ENCODE peak calls at places on chromosomes 3 and 15, in five cellular contexts. W, D, A, X and Z are unnamed samples.

GRCh38 chr3:81789686-81790085 is 28.2 kb upstream of the GBE1 start:
- DNase-seq in W (no peak), X (no peak), D (no peak), A (no peak), Z (no peak)

GRCh38 chr3:105497381-105497780 is 130.7 kb downstream of the ALCAM start:
- DNase-seq in A (no peak), D (no peak), X (no peak), W (no peak), Z (no peak)

GRCh38 chr15:83846847-83847246 is 192.9 kb downstream of the ADAMTSL3 start:
- DNase-seq in X (no peak), W (peak; percentile 38), D (no peak), A (peak; percentile 88), Z (no peak)

GRCh38 chr3:127658234-127658633 is 14.5 kb upstream of the ABTB1 start:
- DNase-seq in X (no peak), D (no peak), A (no peak), W (no peak), Z (no peak)

GRCh38 chr3:150764607-150765366 is 1.8 kb upstream of the SIAH2 start:
- DNase-seq in W (no peak), D (no peak), A (no peak), X (no peak), Z (no peak)

GRCh38 chr3:126525091-126525852 is 1.3 kb downstream of the CHST13 start:
- DNase-seq in W (peak; percentile 61), X (no peak), A (no peak), D (no peak), Z (no peak)

GRCh38 chr3:27721717-27722564 is at the start of gene EOMES:
- DNase-seq in W (peak; percentile 44), A (peak; percentile 56), D (peak; percentile 60), X (peak; percentile 73), Z (peak; percentile 1)

GRCh38 chr3:21752749-21753347 is 1.8 kb upstream of the ZNF385D start:
- DNase-seq in D (peak; percentile 77), X (no peak), W (peak; percentile 53), A (peak; percentile 91), Z (peak; percentile 18)

GRCh38 chr15:100131321-100132224 is 210.2 kb downstream of the ADAMTS17 start:
- DNase-seq in D (peak; percentile 56), A (no peak), X (no peak), W (peak; percentile 30), Z (no peak)

GRCh38 chr3:26558257-26558656 is 64.3 kb upstream of the LRRC3B start:
- DNase-seq in X (no peak), W (no peak), D (no peak), A (no peak), Z (no peak)

GRCh38 chr3:62558549-62559112 is 185.3 kb upstream of the FEZF2 start:
- DNase-seq in X (no peak), W (peak; percentile 42), D (peak; percentile 24), A (no peak), Z (peak; percentile 63)

GRCh38 chr3:124206225-124206624 is 214.3 kb upstream of the ROPN1 start:
- DNase-seq in X (no peak), D (no peak), W (no peak), A (no peak), Z (no peak)

GRCh38 chr3:48397767-48398681 is 26.0 kb downstream of the FBXW12 start:
- DNase-seq in W (no peak), D (no peak), X (no peak), A (no peak), Z (no peak)

GRCh38 chr3:113277886-113278598 is 66.7 kb downstream of the BOC start:
- DNase-seq in W (no peak), A (no peak), D (peak; percentile 27), X (no peak), Z (no peak)

GRCh38 chr15:75731248-75732100 is 18.8 kb upstream of the CSPG4 start:
- DNase-seq in A (no peak), D (no peak), X (no peak), W (peak; percentile 58), Z (no peak)

GRCh38 chr15:100713163-100713867 is 110.9 kb downstream of the ASB7 start:
- DNase-seq in W (peak; percentile 88), X (peak; percentile 93), D (peak; percentile 99), A (peak; percentile 71), Z (no peak)

GRCh38 chr3:64109438-64109837 is 86.1 kb upstream of the PSMD6 start:
- DNase-seq in W (peak; percentile 40), D (no peak), A (no peak), X (no peak), Z (no peak)

GRCh38 chr15:25136119-25136518 is 181.3 kb downstream of the SNRPN start:
- DNase-seq in A (peak; percentile 54), X (no peak), D (no peak), W (no peak), Z (peak; percentile 41)

GRCh38 chr3:45693941-45694521 is 4.8 kb downstream of the SACM1L start:
- DNase-seq in A (peak; percentile 14), X (no peak), W (no peak), D (no peak), Z (peak; percentile 14)

GRCh38 chr3:153172796-153173757 is 11.1 kb downstream of the RAP2B start:
- DNase-seq in A (no peak), D (peak; percentile 14), W (peak; percentile 29), X (no peak), Z (no peak)

GRCh38 chr3:30871720-30872119 is 22.7 kb downstream of the GADL1 start:
- DNase-seq in D (no peak), W (no peak), A (no peak), X (no peak), Z (no peak)

GRCh38 chr3:155504682-155505081 is 211.2 kb upstream of the STRIT1 start:
- DNase-seq in A (no peak), D (no peak), W (no peak), X (no peak), Z (no peak)

GRCh38 chr15:68617001-68617400 is 38.2 kb downstream of the CORO2B start:
- DNase-seq in D (no peak), A (peak; percentile 50), X (no peak), W (no peak), Z (no peak)

GRCh38 chr3:143199998-143200909 is 80.7 kb downstream of the CHST2 start:
- DNase-seq in A (peak; percentile 54), X (no peak), D (no peak), W (no peak), Z (peak; percentile 24)

GRCh38 chr3:23804441-23805227 is 1.1 kb upstream of the UBE2E1 start:
- DNase-seq in X (no peak), W (peak; percentile 37), A (no peak), D (peak; percentile 72), Z (no peak)

GRCh38 chr15:89826671-89827655 is 12.3 kb upstream of the ANPEP start:
- DNase-seq in X (no peak), W (no peak), A (no peak), D (no peak), Z (no peak)

GRCh38 chr15:66670198-66670597 is 31.8 kb upstream of the SMAD6 start:
- DNase-seq in A (no peak), D (no peak), W (no peak), X (no peak), Z (no peak)

GRCh38 chr3:5194801-5195509 is 7.4 kb downstream of the EDEM1 start:
- DNase-seq in W (peak; percentile 77), A (peak; percentile 93), D (peak; percentile 95), X (peak; percentile 72), Z (peak; percentile 70)

GRCh38 chr3:6860911-6861330 is at the start of gene GRM7:
- DNase-seq in X (no peak), A (no peak), D (no peak), W (peak; percentile 60), Z (no peak)

GRCh38 chr3:130260821-130261402 is 84.6 kb upstream of the COL6A5 start:
- DNase-seq in W (peak; percentile 23), A (no peak), X (no peak), D (no peak), Z (no peak)

GRCh38 chr15:59369597-59369996 is 3.1 kb downstream of the MYO1E start:
- DNase-seq in X (no peak), W (no peak), A (peak; percentile 7), D (peak; percentile 54), Z (no peak)

GRCh38 chr15:27692438-27692837 is 406.7 kb downstream of the OCA2 start:
- DNase-seq in X (no peak), W (no peak), A (no peak), D (no peak), Z (no peak)

GRCh38 chr3:124168271-124168670 is 176.3 kb upstream of the ROPN1 start:
- DNase-seq in D (peak; percentile 71), W (no peak), A (peak; percentile 50), X (no peak), Z (no peak)

DNA sequence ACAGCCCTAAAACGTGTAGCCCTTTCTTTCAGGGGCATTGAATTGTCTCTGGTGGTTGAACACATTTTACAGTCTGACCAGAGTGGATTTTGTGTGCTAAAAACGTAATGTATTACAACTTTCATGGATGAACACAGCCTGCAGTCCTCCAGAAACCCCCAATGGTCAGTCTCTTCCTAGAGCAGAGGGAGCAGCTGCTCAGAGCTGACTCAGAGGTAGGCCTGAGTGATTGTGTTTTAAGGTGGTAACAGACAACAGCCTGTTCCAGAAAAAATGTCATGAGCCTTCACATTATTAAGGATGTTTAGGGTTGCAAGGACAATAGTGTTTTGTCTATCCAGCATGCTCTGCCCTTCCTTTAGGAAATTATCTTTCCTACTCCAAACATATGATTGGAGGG is 34.5 kb upstream of the CTNNB1 start:
- DNase-seq in D (no peak), A (no peak), W (no peak), X (no peak), Z (no peak)
- H3K9me2 ChIP-seq in D (no peaks in the 10 kb centered on the region), A (peaks cover 3% of the 10 kb centered on the region), W (no peaks in the 10 kb centered on the region), X (no peaks in the 10 kb centered on the region), Z (no peaks in the 10 kb centered on the region)

GRCh38 chr3:156978471-156978961 is 152.4 kb downstream of the LEKR1 start:
- DNase-seq in A (peak; percentile 35), X (no peak), D (no peak), W (no peak), Z (peak; percentile 85)
- H2AFZ ChIP-seq in A (peak overlapping the region; percentile 74), X (no peak overlapping the region), D (peak overlapping the region; percentile 1), W (peak overlapping the region; percentile 14), Z (peak overlapping the region; percentile 82)

DNA sequence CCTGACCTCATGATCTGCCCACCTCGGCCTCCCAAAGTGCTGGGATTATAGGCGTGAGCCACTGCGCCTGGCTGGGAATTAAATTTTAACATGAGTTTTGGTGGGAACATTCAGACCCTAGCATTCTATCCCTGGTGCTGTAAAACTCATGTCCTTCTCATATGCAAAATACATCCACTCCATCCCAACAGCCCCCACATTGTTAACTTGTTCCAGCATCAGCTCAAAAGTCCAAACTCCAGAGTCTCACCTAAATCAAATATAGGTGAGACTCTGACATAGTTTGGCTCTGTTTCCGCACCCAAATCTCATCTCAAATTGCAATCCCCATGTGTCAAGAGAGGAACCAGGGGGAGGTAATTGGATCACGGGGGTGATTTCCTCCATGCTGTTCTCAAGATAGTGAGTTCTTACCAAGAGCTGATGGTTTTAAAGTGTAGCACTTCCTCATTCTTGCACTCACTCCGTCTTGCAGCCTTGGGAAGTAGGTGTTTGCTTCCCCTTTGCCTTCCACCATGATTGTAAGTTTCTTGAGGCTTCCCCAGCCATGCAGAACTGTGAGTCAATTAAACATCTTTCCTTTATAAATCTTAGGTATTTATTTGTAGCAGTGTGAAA is 96.2 kb upstream of the PLCL2 start:
- DNase-seq in W (no peak), X (no peak), A (no peak), D (no peak), Z (no peak)
- H3K9me2 ChIP-seq in W (no peaks in the 10 kb centered on the region), X (no peaks in the 10 kb centered on the region), A (no peaks in the 10 kb centered on the region), D (no peaks in the 10 kb centered on the region), Z (no peaks in the 10 kb centered on the region)

GRCh38 chr3:59446775-59447465 is 397.1 kb upstream of the CFAP20DC start:
- DNase-seq in D (peak; percentile 61), W (no peak), X (no peak), A (no peak), Z (no peak)

GRCh38 chr3:59456852-59457485 is 407.1 kb upstream of the CFAP20DC start:
- DNase-seq in X (no peak), W (no peak), A (no peak), D (no peak), Z (no peak)

GRCh38 chr3:59451041-59451763 is 401.4 kb upstream of the CFAP20DC start:
- DNase-seq in A (no peak), X (no peak), D (no peak), W (no peak), Z (peak; percentile 92)

GRCh38 chr3:59451800-59452741 is 402.2 kb upstream of the CFAP20DC start:
- DNase-seq in D (no peak), W (no peak), X (no peak), A (no peak), Z (peak; percentile 12)
- H2AFZ ChIP-seq in D (no peak overlapping the region), W (no peak overlapping the region), X (no peak overlapping the region), A (no peak overlapping the region), Z (peak overlapping the region; percentile 77)